ENCODE peak calls at places on chromosomes 13 and 19, in four cellular contexts. I is GM23248, B is RWPE2, E is cardiac muscle cell. K is an unnamed sample.

GRCh38 chr13:97855570-97855970 is 97.9 kb upstream of the IPO5 start:
- DNase-seq in E (peak; percentile 87), B (no peak), I (peak; percentile 88), K (no peak)

GRCh38 chr13:30142502-30143211 is 164.7 kb downstream of the KATNAL1 start:
- DNase-seq in B (no peak), I (peak; percentile 95), E (no peak), K (no peak)

GRCh38 chr19:46579286-46579944 is 21.7 kb upstream of the CALM3 start:
- DNase-seq in E (peak; percentile 9), I (peak; percentile 44), B (no peak), K (no peak)

GRCh38 chr13:30332516-30333165 is 25.3 kb upstream of the KATNAL1 start:
- DNase-seq in B (no peak), I (no peak), E (no peak), K (no peak)

GRCh38 chr13:38674208-38674607 is 12.7 kb upstream of the FREM2 start:
- DNase-seq in B (no peak), I (no peak), E (no peak), K (no peak)

GRCh38 chr13:100633461-100633860 is 41.1 kb downstream of the TMTC4 start:
- DNase-seq in B (no peak), I (peak; percentile 93), E (no peak), K (no peak)

GRCh38 chr19:46841458-46842083 is 9.1 kb downstream of the AP2S1 start:
- DNase-seq in E (peak; percentile 22), I (peak; percentile 80), B (peak; percentile 79), K (no peak)

GRCh38 chr13:52845766-52846566 is 2.5 kb downstream of the PCDH8 start:
- DNase-seq in I (peak; percentile 21), E (peak; percentile 36), B (peak; percentile 45), K (no peak)

GRCh38 chr13:65854431-65854830 is 1375.7 kb downstream of the PCDH9 start:
- DNase-seq in B (no peak), E (no peak), I (no peak), K (no peak)

GRCh38 chr13:30870049-30870884 is 35.8 kb upstream of the MEDAG start:
- DNase-seq in I (peak; percentile 99), B (no peak), E (no peak), K (no peak)

GRCh38 chr19:48751835-48752510 is 468 bp downstream of the FUT1 start:
- DNase-seq in I (no peak), B (no peak), E (no peak), K (no peak)

GRCh38 chr13:23081246-23081645 is 99.5 kb upstream of the SGCG start:
- DNase-seq in E (no peak), B (no peak), I (peak; percentile 74), K (no peak)

GRCh38 chr19:10086904-10087256 is 763 bp downstream of the SHFL start:
- DNase-seq in B (no peak), E (no peak), I (peak; percentile 42), K (no peak)

GRCh38 chr13:21481359-21481758 is 22.3 kb upstream of the ZDHHC20 start:
- DNase-seq in B (no peak), E (no peak), I (peak; percentile 43), K (no peak)

GRCh38 chr19:49435670-49436069 is 5.7 kb downstream of the SLC17A7 start:
- DNase-seq in B (no peak), E (no peak), I (no peak), K (no peak)

GRCh38 chr13:69423844-69424243 is 683.8 kb upstream of the ATXN8OS start:
- DNase-seq in E (no peak), B (no peak), I (no peak), K (no peak)

DNA sequence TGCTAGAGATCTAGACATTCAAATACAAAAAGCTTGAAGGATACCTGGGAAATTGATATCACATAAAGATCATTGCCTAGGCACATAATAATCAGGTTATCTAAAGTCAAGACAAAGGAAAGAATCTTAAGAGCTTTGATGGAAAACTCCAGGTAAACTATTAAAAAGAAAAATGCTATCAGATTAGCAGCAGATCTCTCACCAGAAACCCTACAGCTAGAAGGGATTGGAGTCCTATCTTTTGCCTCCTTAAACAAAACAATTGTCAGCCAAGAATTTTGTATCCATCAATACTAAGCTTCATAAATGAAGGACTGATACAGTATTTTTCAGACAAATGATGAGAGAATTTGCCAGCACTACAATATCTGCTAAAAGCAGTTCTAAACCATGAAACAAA is 682.4 kb upstream of the ATXN8OS start:
- DNase-seq in I (no peak), E (no peak), B (no peak), K (no peak)
- H3K9me3 ChIP-seq in I (no peaks in the 10 kb centered on the region), E (no peaks in the 10 kb centered on the region), B (no peaks in the 10 kb centered on the region), K (peaks cover 7% of the 10 kb centered on the region)

DNA sequence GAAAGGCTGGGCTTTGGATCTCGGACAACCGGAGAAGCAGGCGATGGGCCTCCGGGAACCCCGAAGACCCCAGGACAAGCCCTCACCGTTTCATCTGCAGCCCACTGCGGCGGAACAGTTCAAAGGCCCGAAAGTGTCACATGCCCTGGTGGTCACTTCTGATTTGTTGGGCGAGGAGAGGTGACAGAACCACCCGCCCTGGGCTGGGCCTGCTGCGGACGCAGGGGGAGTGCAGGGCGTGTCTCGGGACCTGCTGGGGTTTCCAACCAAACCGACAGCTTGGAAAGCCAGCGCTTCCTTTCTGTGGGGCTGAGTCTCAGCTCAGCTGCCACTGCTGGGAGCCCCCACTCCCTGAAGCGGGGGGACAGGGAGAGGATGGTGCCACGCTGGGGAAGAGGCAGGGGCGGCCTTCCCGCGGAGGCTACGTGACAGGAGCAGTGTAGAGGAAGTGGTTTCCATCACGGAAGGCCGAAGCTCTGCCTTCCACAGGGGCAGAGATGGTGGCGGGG is 22.8 kb upstream of the ZBTB7A start:
- DNase-seq in E (no peak), I (no peak), B (no peak), K (peak; percentile 34)
- H3K4me3 ChIP-seq in E (no peak overlapping the region), I (no peak overlapping the region), B (no peak overlapping the region), K (peak overlapping the region; percentile 5)

GRCh38 chr13:56886398-56886797 is 254.3 kb upstream of the PRR20A start:
- DNase-seq in I (no peak), E (no peak), B (no peak), K (no peak)
- H3K9me3 ChIP-seq in I (no peaks in the 10 kb centered on the region), E (no peaks in the 10 kb centered on the region), B (no peaks in the 10 kb centered on the region), K (peaks cover 5% of the 10 kb centered on the region)

GRCh38 chr19:16878181-16878965 is 10.4 kb upstream of the F2RL3 start:
- DNase-seq in I (no peak), E (no peak), B (no peak), K (no peak)
- H3K4me3 ChIP-seq in I (no peak overlapping the region), E (no peak overlapping the region), B (no peak overlapping the region), K (no peak overlapping the region)

K was measured in effector memory CD4-positive, alpha-beta T cell.